ENCODE peak calls at places on chromosomes 16 and 17, in eight cellular contexts. G, M, I, H, N, C, L and P are unnamed samples. For H3K9me3, the result is how much of the 10 kb centered on the place peaks cover.

GRCh38 chr16:58493756-58494431 is 6.0 kb upstream of the NDRG4 start:
- DNase-seq in H (no peak), C (no peak), L (no peak), M (no peak), I (no peak), G (no peak), N (no peak), P (no peak)

GRCh38 chr17:45574376-45574775 is 83.9 kb upstream of the PLEKHM1 start:
- DNase-seq in I (no peak), C (no peak), M (no peak), H (no peak), N (no peak), L (no peak), G (peak), P (peak)

GRCh38 chr16:67394271-67395104 is 1.2 kb upstream of the TPPP3 start:
- DNase-seq in G (peak), N (no peak), L (no peak), H (no peak), M (no peak), I (peak), C (peak), P (no peak)

GRCh38 chr16:27253526-27253930 is 15.0 kb downstream of the NSMCE1 start:
- DNase-seq in C (no peak), L (peak), N (peak), G (no peak), I (no peak), H (peak), M (no peak), P (peak)

GRCh38 chr16:58031016-58031800 is 5.7 kb downstream of the MMP15 start:
- DNase-seq in H (no peak), I (no peak), M (no peak), C (no peak), G (no peak), N (no peak), L (no peak), P (no peak)

GRCh38 chr16:27226476-27226875 is 23.1 kb downstream of the KDM8 start:
- DNase-seq in C (no peak), M (peak), H (peak), I (no peak), L (no peak), G (no peak), N (no peak), P (no peak)

GRCh38 chr17:46033392-46033791 is 34.3 kb downstream of the STH start:
- DNase-seq in H (no peak), M (no peak), L (no peak), G (no peak), C (no peak), I (no peak), N (no peak), P (no peak)

GRCh38 chr17:17231621-17232302 is 5.2 kb downstream of the FLCN start:
- DNase-seq in N (no peak), I (peak), L (no peak), G (no peak), H (no peak), M (no peak), C (no peak), P (no peak)

GRCh38 chr17:9072626-9073339 is 51.5 kb downstream of the NTN1 start:
- DNase-seq in G (no peak), C (peak), M (no peak), N (no peak), H (no peak), L (no peak), I (peak), P (no peak)

GRCh38 chr17:54864070-54864469 is 36.6 kb upstream of the TOM1L1 start:
- DNase-seq in H (no peak), M (no peak), G (no peak), C (no peak), N (no peak), L (no peak), I (no peak), P (no peak)

GRCh38 chr17:4594406-4595349 is 10.3 kb downstream of the SMTNL2 start:
- DNase-seq in I (no peak), N (no peak), M (peak), L (no peak), H (no peak), G (no peak), C (no peak), P (no peak)

GRCh38 chr16:86044241-86044671 is 145.3 kb downstream of the IRF8 start:
- DNase-seq in H (no peak), C (no peak), L (peak), M (no peak), G (peak), N (peak), I (no peak), P (peak)

GRCh38 chr16:77591347-77591746 is 131.0 kb upstream of the NUDT7 start:
- DNase-seq in M (no peak), I (no peak), H (no peak), L (no peak), G (no peak), C (no peak), N (no peak), P (no peak)

GRCh38 chr17:21397341-21398050 is 21.3 kb downstream of the KCNJ12 start:
- DNase-seq in H (no peak), N (no peak), M (no peak), G (peak), I (no peak), L (no peak), C (no peak), P (peak)

GRCh38 chr17:31433091-31433790 is 41.8 kb downstream of the RAB11FIP4 start:
- DNase-seq in H (no peak), C (no peak), N (no peak), I (no peak), G (no peak), M (peak), L (no peak), P (no peak)

GRCh38 chr17:45313927-45314760 is 2.7 kb downstream of the MAP3K14 start:
- DNase-seq in L (no peak), I (no peak), H (no peak), G (no peak), C (no peak), M (no peak), N (no peak), P (no peak)

GRCh38 chr17:80413771-80414507 is 1.0 kb upstream of the ENDOV start:
- DNase-seq in G (no peak), I (no peak), L (peak), N (no peak), M (no peak), C (no peak), H (peak), P (no peak)

GRCh38 chr16:58488531-58488930 is 11.4 kb upstream of the NDRG4 start:
- DNase-seq in H (no peak), N (no peak), I (peak), G (no peak), L (no peak), C (no peak), M (no peak), P (no peak)

GRCh38 chr17:75896360-75897075 is at the start of gene TRIM65:
- DNase-seq in L (peak), H (peak), G (peak), I (peak), C (peak), M (peak), N (no peak), P (no peak)

GRCh38 chr16:88770459-88771293 is 14.3 kb downstream of the PIEZO1 start:
- DNase-seq in C (no peak), L (peak), G (peak), H (peak), I (peak), N (peak), M (no peak), P (peak)

GRCh38 chr17:72578817-72579470 is 458.1 kb downstream of the SOX9 start:
- DNase-seq in I (no peak), M (no peak), H (no peak), L (no peak), N (no peak), C (no peak), G (no peak), P (no peak)

GRCh38 chr17:72572604-72573491 is 452.0 kb downstream of the SOX9 start:
- DNase-seq in G (no peak), N (no peak), C (no peak), I (no peak), H (no peak), M (no peak), L (no peak), P (no peak)

GRCh38 chr17:72574675-72575510 is 454.1 kb downstream of the SOX9 start:
- DNase-seq in N (no peak), L (no peak), I (no peak), H (no peak), G (no peak), C (no peak), M (no peak), P (no peak)

GRCh38 chr17:72575542-72576233 is 454.9 kb downstream of the SOX9 start:
- DNase-seq in L (no peak), N (no peak), C (no peak), G (no peak), H (no peak), I (no peak), M (no peak), P (no peak)

GRCh38 chr17:72576289-72576759 is 455.5 kb downstream of the SOX9 start:
- DNase-seq in N (no peak), L (no peak), G (no peak), C (no peak), H (no peak), M (no peak), I (no peak), P (no peak)
- H3K4me3 ChIP-seq in N (no peak), L (no peak), G (no peak), C (no peak), H (no peak), M (no peak), I (no peak), P (no peak)

GRCh38 chr16:35198223-35199199 is 1739.1 kb downstream of the TP53TG3F start:
- DNase-seq in I (no peak), H (no peak), L (no peak), M (no peak), C (no peak), N (no peak), G (no peak), P (no peak)
- H3K9me3 ChIP-seq in I (under half), H (under half), L (under half), M (under half), C (under half), N (under half), G (under half), P (half or more)

DNA sequence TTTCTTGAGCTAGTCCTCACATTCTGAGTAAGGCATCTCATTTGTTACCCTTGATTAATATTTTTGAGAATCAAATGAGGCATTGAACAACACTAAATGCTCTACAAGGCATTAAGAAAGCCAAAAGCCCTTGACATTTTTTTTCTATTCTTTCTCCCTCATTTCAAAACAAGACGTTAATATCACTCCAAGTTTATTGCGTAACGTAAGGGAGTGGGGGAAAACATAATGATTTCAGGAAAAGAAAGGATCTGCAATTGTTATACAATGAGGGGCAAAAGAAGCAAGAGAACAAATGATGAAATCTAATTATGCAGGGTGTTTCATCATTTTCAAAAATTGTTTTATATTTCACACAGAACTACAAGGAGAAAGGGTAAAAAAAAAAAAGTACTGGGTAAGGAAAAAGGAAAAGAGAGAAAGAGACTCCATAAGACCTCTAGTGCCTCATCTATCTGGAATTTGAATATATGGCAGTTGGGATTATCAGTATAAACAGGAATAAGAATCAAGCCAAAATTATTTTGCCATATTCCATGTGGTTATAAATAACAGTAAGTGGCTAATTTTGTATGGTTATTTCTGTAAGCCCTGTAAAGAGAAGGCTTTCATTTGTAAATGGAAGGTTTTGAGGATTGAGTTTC is 163.0 kb downstream of the ABCA8 start:
- DNase-seq in M (no peak), H (no peak), L (no peak), C (no peak), I (no peak), G (no peak), N (no peak), P (no peak)
- H3K27ac ChIP-seq in M (no peak), H (no peak), L (no peak), C (no peak), I (peak), G (peak), N (no peak), P (no peak)

DNA sequence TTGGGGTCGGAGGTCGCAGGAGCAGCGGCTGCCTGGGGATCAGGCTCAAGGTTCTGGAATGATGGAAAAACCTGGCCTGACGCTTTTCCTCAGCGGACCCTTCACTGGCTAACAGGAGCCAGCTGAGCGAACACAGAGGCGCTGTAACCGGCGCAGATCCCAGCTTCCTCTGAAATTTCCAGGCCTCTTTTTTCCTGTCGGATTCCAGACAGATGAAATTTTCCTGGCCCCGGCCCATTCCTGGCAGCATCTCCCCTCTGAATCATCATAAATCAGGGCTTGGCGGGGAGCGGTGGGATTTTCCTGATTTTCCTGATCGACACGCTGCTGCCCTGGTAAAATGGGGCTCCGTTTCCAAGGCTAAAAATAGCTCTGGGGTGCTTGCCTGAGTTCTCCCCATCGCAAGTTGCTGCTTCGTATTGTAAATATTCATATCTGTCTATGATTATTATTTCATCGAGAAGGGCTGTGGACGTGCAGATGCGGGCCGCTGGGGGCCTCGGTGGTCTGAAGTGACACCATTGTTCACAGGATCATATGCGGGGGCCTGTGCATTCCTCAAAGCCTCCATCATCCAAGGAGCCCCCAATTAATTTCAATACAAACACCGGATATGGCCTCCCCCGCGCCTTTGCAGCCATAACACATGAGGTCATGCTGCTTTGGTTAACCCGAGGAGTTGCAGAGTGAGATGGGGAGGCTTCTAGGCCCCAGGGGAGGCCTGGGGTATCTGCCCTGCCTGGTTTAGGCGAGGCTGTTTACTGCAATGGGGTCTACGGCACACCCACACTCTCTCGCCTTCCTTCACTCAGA is 45.8 kb upstream of the ETV4 start:
- DNase-seq in M (no peak), G (peak), I (peak), H (peak), C (peak), L (peak), N (no peak), P (peak)
- H3K4me3 ChIP-seq in M (no peak), G (no peak), I (no peak), H (no peak), C (peak), L (peak), N (no peak), P (peak)

GRCh38 chr16:9595393-9595792 is 503.9 kb downstream of the HAPSTR1 start:
- DNase-seq in G (no peak), C (no peak), L (no peak), H (no peak), I (no peak), N (no peak), M (no peak), P (no peak)
- H3K9me3 ChIP-seq in G (under half), C (under half), L (under half), H (under half), I (under half), N (under half), M (under half), P (under half)

GRCh38 chr16:868846-869822 is 68.6 kb upstream of the GNG13 start:
- DNase-seq in I (peak), L (no peak), C (peak), M (no peak), G (no peak), N (no peak), H (no peak), P (no peak)

GRCh38 chr16:866252-866651 is 65.7 kb upstream of the GNG13 start:
- DNase-seq in N (no peak), I (peak), H (no peak), C (no peak), L (no peak), G (no peak), M (no peak), P (no peak)

GRCh38 chr16:869823-870641 is 69.5 kb upstream of the GNG13 start:
- DNase-seq in L (no peak), N (no peak), H (no peak), G (no peak), C (peak), M (no peak), I (peak), P (no peak)

GRCh38 chr16:868386-868755 is 67.8 kb upstream of the GNG13 start:
- DNase-seq in L (no peak), I (peak), G (no peak), C (peak), M (no peak), H (no peak), N (no peak), P (no peak)

GRCh38 chr16:867421-868385 is 67.2 kb upstream of the GNG13 start:
- DNase-seq in G (no peak), I (peak), M (no peak), N (no peak), L (no peak), H (no peak), C (peak), P (no peak)
- H3K27ac ChIP-seq in G (no peak), I (no peak), M (no peak), N (no peak), L (no peak), H (no peak), C (no peak), P (no peak)